ENCODE peak calls at places on chromosomes 5 and 9, in nine cellular contexts. H is GM23248, W is neuronal stem cell, Y is IMR-90, B is mammary epithelial cell, U is PC-3, V is GM23338, I is HCT116, A is MM.1S. R is an unnamed sample.

GRCh38 chr9:135951889-135952663 is 9.1 kb downstream of the UBAC1 start:
- DNase-seq in H (no peak), W (no peak), Y (peak), B (peak), U (peak), V (no peak), I (peak), A (no peak), R (no peak)

GRCh38 chr5:25850581-25850980 is 1187.8 kb downstream of the CDH9 start:
- DNase-seq in H (no peak), W (peak), Y (no peak), B (peak), U (peak), V (peak), I (no peak), A (no peak), R (no peak)

GRCh38 chr5:179827684-179828083 is 7.0 kb downstream of the SQSTM1 start:
- DNase-seq in H (peak), W (no peak), Y (peak), B (peak), U (peak), V (peak), I (no peak), A (no peak), R (peak)

GRCh38 chr9:76138360-76138759 is 247.9 kb downstream of the PCSK5 start:
- DNase-seq in H (no peak), W (no peak), Y (no peak), B (no peak), U (no peak), V (no peak), I (no peak), A (no peak), R (no peak)

GRCh38 chr9:137426018-137426681 is 3.0 kb downstream of the NOXA1 start:
- DNase-seq in H (no peak), W (no peak), Y (no peak), B (no peak), U (no peak), V (no peak), I (no peak), A (no peak), R (no peak)

GRCh38 chr5:168390491-168390890 is 95.8 kb upstream of the RARS1 start:
- DNase-seq in H (no peak), W (no peak), Y (no peak), B (peak), U (peak), V (no peak), I (no peak), A (no peak), R (no peak)

GRCh38 chr5:6216516-6217075 is 161.8 kb downstream of the MED10 start:
- DNase-seq in H (no peak), W (no peak), Y (no peak), B (no peak), U (no peak), V (no peak), I (no peak), A (no peak), R (no peak)

GRCh38 chr9:89277454-89277853 is 33.5 kb upstream of the CKS2 start:
- DNase-seq in H (peak), W (no peak), Y (peak), B (peak), U (no peak), V (no peak), I (no peak), A (peak), R (peak)

GRCh38 chr9:36788534-36788933 is 215.8 kb downstream of the MELK start:
- DNase-seq in H (peak), W (no peak), Y (no peak), B (no peak), U (no peak), V (peak), I (peak), A (no peak), R (no peak)

GRCh38 chr5:81361600-81361999 is 32.3 kb downstream of the ACOT12 start:
- DNase-seq in H (no peak), W (no peak), Y (no peak), B (no peak), U (no peak), V (no peak), I (no peak), A (no peak), R (no peak)

GRCh38 chr5:37248387-37248969 is 698 bp downstream of the CPLANE1 start:
- DNase-seq in H (peak), W (no peak), Y (peak), B (peak), U (no peak), V (peak), I (no peak), A (no peak), R (peak)

GRCh38 chr9:75467141-75467540 is 378.8 kb downstream of the OSTF1 start:
- DNase-seq in H (no peak), W (no peak), Y (no peak), B (peak), U (no peak), V (no peak), I (no peak), A (no peak), R (no peak)

GRCh38 chr9:126788631-126789349 is 16.1 kb upstream of the ZBTB43 start:
- DNase-seq in H (peak), W (no peak), Y (peak), B (peak), U (peak), V (no peak), I (no peak), A (peak), R (no peak)

GRCh38 chr5:125267636-125268248 is 521.3 kb upstream of the ZNF608 start:
- DNase-seq in H (no peak), W (no peak), Y (no peak), B (peak), U (peak), V (no peak), I (no peak), A (no peak), R (no peak)

GRCh38 chr5:118405650-118406061 is 582.7 kb downstream of the DTWD2 start:
- DNase-seq in H (no peak), W (no peak), Y (no peak), B (no peak), U (no peak), V (no peak), I (no peak), A (no peak), R (no peak)

GRCh38 chr5:170287532-170287931 is 10.0 kb downstream of the LCP2 start:
- DNase-seq in H (no peak), W (no peak), Y (no peak), B (no peak), U (no peak), V (no peak), I (no peak), A (no peak), R (no peak)

GRCh38 chr5:102762095-102762534 is 7.0 kb downstream of the PAM start:
- DNase-seq in H (peak), W (no peak), Y (peak), B (peak), U (peak), V (no peak), I (no peak), A (peak), R (no peak)

GRCh38 chr5:34655354-34655991 is 655 bp upstream of the RAI14 start:
- DNase-seq in H (peak), W (peak), Y (peak), B (peak), U (peak), V (peak), I (no peak), A (peak), R (no peak)

GRCh38 chr9:127437497-127438264 is 13.5 kb downstream of the ZNF79 start:
- DNase-seq in H (no peak), W (no peak), Y (no peak), B (no peak), U (no peak), V (peak), I (no peak), A (no peak), R (no peak)

GRCh38 chr5:56358703-56359428 is 125.7 kb upstream of the ANKRD55 start:
- DNase-seq in H (peak), W (no peak), Y (peak), B (peak), U (peak), V (no peak), I (peak), A (no peak), R (no peak)
- H2AFZ ChIP-seq in H (no peak), W (no peak), Y (peak), B (peak), U (no peak), V (peak), I (peak), A (no peak), R (no peak)

DNA sequence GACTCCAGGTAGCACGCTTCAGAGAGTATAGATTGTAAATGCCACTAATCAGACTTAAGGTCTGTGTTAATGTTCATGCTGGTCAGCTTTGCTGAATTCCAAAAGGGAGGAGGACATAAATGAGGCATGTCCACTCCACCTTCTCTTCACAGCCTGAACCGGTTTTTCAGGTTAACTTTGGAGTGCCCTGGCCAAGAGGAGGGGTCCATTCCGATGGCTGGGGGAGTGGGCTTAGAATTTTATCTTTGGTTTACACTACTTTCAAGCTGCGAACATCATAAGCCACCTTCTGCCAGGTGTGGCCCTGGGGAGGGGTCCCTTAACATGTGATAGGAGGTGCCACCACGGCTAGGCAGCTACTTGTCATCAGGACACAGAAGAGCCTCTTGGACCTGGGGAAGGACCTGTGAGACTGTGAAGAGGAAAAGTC is 24.2 kb downstream of the ABO start:
- DNase-seq in H (no peak), W (no peak), Y (no peak), B (no peak), U (peak), V (no peak), I (no peak), A (no peak), R (no peak)
- H2AFZ ChIP-seq in H (no peak), W (no peak), Y (no peak), B (no peak), U (no peak), V (no peak), I (no peak), A (no peak), R (no peak)

GRCh38 chr5:107806271-107806670 is 135.5 kb upstream of the EFNA5 start:
- DNase-seq in H (no peak), W (no peak), Y (no peak), B (no peak), U (no peak), V (no peak), I (no peak), A (no peak), R (no peak)
- H2AFZ ChIP-seq in H (no peak), W (peak), Y (peak), B (no peak), U (peak), V (peak), I (peak), A (no peak), R (no peak)

DNA sequence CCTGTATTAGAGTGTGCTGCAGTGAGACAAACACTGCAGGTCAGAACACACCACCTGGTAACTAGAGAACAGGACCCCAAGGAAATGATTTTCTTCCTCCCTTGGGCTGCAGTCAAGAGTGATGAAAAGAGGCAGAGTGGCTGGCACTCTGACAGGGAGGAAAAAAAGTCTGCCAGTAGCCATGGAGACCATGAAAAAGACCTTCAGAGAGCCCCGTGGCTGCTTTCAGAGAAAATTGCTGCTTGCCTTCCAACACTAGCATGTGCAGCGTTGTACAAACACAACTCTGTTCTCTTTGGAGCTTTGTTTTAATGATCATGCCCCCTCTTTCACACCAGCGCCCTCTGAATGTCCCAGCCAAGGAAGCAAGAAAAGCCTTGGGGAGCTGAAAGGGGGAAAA is 68.8 kb downstream of the ANKRD55 start:
- DNase-seq in H (no peak), W (no peak), Y (no peak), B (no peak), U (no peak), V (no peak), I (no peak), A (no peak), R (no peak)
- H2AFZ ChIP-seq in H (no peak), W (peak), Y (peak), B (no peak), U (no peak), V (peak), I (no peak), A (no peak), R (no peak)

DNA sequence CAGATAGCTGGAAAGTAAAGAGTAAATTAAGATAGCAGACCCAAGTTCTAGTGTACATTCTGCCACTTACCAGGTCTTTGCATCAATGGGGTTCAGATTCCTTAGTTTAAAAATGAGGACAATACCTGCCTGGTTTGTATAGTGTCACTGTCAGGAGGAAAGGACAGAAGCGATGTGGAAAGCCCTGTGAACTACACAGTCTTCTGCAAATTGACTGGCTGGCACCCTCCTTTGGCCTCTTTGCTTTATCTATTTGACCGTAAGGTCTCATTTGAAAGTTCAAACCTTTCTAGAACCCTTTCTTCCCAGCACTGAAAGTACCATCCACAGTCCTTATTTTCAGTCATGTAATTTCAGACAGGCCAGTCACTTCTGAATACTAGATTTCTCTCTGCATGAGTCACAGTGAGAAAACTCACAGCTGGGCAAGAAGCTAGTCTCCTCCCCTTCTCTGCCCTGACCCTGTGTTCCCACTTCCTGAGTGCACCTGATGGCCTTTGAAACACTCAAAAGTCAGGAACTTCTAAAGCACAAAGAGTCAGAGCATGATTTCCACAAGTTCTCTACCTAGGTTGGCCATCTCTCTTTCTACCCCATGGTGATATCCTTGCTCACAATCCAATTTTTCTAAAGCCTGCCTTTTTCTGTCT is 91.3 kb upstream of the RASEF start:
- DNase-seq in H (peak), W (no peak), Y (peak), B (peak), U (peak), V (no peak), I (no peak), A (peak), R (no peak)
- H2AFZ ChIP-seq in H (no peak), W (no peak), Y (no peak), B (peak), U (peak), V (no peak), I (no peak), A (no peak), R (no peak)

R was measured in DND-41.